ENCODE peak calls at places on chromosomes 13 and 19, in seven cellular contexts. V is A673, J is ascending aorta, D is transverse colon, R is PC-9, Z is hepatocyte, G is heart right ventricle. Y is an unnamed sample. For H3K4me1, the result is how much of the 10 kb centered on the place peaks cover.

GRCh38 chr13:44763604-44764311 is 187.6 kb upstream of the TSC22D1 start:
- DNase-seq in G (peak), Z (no peak), D (peak), J (no peak), R (no peak), V (no peak), Y (peak)

GRCh38 chr13:107822006-107822405 is 393.3 kb downstream of the LIG4 start:
- DNase-seq in R (no peak), D (no peak), G (no peak), V (no peak), J (no peak), Z (no peak), Y (no peak)

GRCh38 chr13:48555441-48555840 is 22.6 kb upstream of the RCBTB2 start:
- DNase-seq in V (no peak), R (no peak), D (no peak), G (no peak), Z (no peak), J (no peak), Y (no peak)

GRCh38 chr13:113905018-113905417 is 41.1 kb upstream of the GAS6 start:
- DNase-seq in V (no peak), J (no peak), D (no peak), G (no peak), R (no peak), Z (no peak), Y (no peak)

GRCh38 chr19:52397310-52398090 is at the start of gene ZNF528:
- DNase-seq in G (peak), Z (peak), V (peak), D (peak), R (peak), J (peak), Y (peak)

GRCh38 chr13:107835339-107836018 is 379.9 kb downstream of the LIG4 start:
- DNase-seq in D (no peak), G (no peak), V (peak), R (peak), J (no peak), Z (no peak), Y (no peak)

GRCh38 chr19:40646564-40647254 is 43.7 kb downstream of the NUMBL start:
- DNase-seq in J (no peak), G (no peak), R (no peak), Z (no peak), D (no peak), V (no peak), Y (no peak)

GRCh38 chr13:100514788-100515409 is 73.7 kb downstream of the GGACT start:
- DNase-seq in Z (peak), R (peak), D (peak), J (no peak), G (peak), V (peak), Y (peak)

GRCh38 chr19:46254776-46255175 is 25.2 kb downstream of the IGFL1 start:
- DNase-seq in V (no peak), D (no peak), Z (no peak), R (no peak), J (no peak), G (no peak), Y (no peak)

GRCh38 chr13:80979035-80979641 is 638.2 kb upstream of the SPRY2 start:
- DNase-seq in Z (peak), R (peak), G (peak), V (peak), D (peak), J (no peak), Y (peak)

GRCh38 chr19:294341-294818 is 3.2 kb upstream of the PLPP2 start:
- DNase-seq in V (no peak), D (no peak), R (no peak), G (no peak), Z (no peak), J (no peak), Y (no peak)

GRCh38 chr19:41533691-41534090 is 42.3 kb upstream of the CEACAM21 start:
- DNase-seq in R (no peak), D (no peak), J (no peak), G (no peak), V (no peak), Z (no peak), Y (no peak)

GRCh38 chr19:49011194-49011593 is 5.7 kb downstream of the LHB start:
- DNase-seq in D (no peak), Z (no peak), V (no peak), G (no peak), R (no peak), J (no peak), Y (no peak)

GRCh38 chr19:51511353-51511752 is 9.8 kb upstream of the SIGLEC12 start:
- DNase-seq in V (peak), J (no peak), Z (no peak), G (no peak), D (no peak), R (no peak), Y (no peak)

GRCh38 chr19:43634877-43635560 is 4.6 kb downstream of the CADM4 start:
- DNase-seq in J (no peak), R (no peak), D (no peak), G (no peak), V (no peak), Z (peak), Y (no peak)

GRCh38 chr13:87779451-87779850 is 108.3 kb downstream of the SLITRK5 start:
- DNase-seq in Z (no peak), D (no peak), J (no peak), R (no peak), G (no peak), V (no peak), Y (no peak)

GRCh38 chr19:48329167-48329891 is 4.0 kb downstream of the EMP3 start:
- DNase-seq in G (no peak), R (no peak), Z (peak), V (peak), D (peak), J (no peak), Y (peak)

GRCh38 chr13:75318138-75318833 is 163.7 kb downstream of the TBC1D4 start:
- DNase-seq in R (no peak), D (no peak), J (no peak), V (no peak), Z (no peak), G (no peak), Y (no peak)

DNA sequence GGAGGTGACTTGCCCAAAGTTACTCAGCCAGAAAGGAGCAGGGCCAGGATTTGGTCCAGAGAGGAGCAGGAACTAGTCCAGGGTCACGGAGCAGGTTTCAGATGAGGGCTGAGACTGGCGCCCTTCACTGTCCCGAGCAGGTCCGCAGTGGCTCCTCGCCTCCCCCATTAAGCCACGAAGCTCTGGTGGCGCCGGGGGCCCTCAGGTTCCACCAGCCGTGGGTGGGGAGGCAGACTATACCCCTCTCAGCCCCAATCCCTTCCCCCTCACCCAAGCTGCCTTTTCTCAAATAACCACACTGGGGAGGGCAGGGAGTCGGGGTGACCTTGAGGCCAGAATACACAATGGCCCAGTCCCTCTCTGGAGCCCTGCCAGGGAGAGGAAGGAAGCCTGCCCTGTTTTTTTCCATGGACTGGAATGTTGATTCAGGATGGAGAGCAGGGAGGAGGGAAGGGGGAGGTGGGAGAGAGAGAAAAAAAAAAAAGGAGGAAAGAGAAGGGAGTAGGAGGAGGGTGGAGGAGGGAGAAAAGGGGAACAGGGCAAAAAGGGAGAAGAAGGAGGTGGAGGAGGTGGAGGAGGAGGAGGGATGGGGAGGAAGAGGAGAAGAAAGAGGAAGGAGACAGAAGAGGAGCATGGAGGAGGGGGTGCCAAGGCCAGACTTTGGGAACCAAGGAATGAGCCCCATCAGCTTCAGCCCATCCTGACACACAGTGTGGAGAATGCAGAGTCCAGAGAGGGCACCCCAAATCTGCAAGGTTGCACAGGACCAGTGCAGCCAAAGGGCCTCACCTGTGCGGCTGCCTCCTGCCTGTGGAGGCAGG is 19.7 kb downstream of the CEACAM16 start:
- DNase-seq in R (peak), V (no peak), Z (peak), G (peak), D (peak), J (no peak), Y (peak)
- H3K4me3 ChIP-seq in R (peak), V (no peak), Z (no peak), G (peak), D (no peak), J (peak), Y (no peak)

GRCh38 chr13:83503424-83503823 is 378.9 kb downstream of the SLITRK1 start:
- DNase-seq in G (no peak), V (peak), J (no peak), D (no peak), Z (no peak), R (no peak), Y (no peak)

GRCh38 chr13:83498045-83498444 is 384.2 kb downstream of the SLITRK1 start:
- DNase-seq in D (no peak), R (no peak), G (no peak), V (no peak), Z (no peak), J (no peak), Y (no peak)

GRCh38 chr13:83499286-83499685 is 383.0 kb downstream of the SLITRK1 start:
- DNase-seq in G (no peak), Z (no peak), J (no peak), V (peak), D (no peak), R (no peak), Y (no peak)

GRCh38 chr13:83496501-83496900 is 385.8 kb downstream of the SLITRK1 start:
- DNase-seq in J (no peak), V (no peak), R (no peak), G (no peak), D (no peak), Z (no peak), Y (no peak)

GRCh38 chr13:83498486-83499190 is 383.6 kb downstream of the SLITRK1 start:
- DNase-seq in G (no peak), D (no peak), V (peak), Z (no peak), R (no peak), J (no peak), Y (no peak)
- H3K4me1 ChIP-seq in G (under half), D (under half), V (under half), Z (under half), R (under half), J (under half), Y (under half)

DNA sequence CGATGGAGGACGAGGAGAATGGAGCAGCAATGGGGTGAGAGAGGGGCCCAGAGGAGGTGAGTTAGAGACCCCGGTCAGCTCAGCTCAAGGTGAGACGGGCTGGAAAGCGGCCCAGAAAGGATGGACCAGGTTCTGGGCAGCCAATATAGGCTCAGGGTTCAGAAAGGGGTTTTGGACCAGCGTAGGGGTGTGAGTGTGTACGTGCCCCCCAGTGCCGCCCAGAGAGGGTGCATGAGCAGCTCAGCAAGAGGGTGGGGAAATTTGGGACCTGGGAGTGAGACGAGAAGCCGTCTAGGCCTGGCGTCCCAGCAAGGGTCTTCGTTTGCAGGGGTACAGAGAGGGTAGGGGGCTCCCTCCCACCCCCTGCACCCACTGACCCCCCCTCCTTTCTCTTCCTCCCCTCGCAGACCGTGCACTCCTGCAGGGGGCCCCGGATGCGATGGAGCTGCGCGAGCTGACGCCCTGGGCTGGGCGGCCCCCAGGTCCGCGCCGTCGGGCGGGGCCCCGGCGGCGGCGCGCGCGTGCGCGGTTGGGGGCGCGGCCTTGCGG is 12.1 kb downstream of the FUT6 start:
- DNase-seq in V (no peak), J (no peak), D (no peak), G (no peak), R (no peak), Z (no peak), Y (no peak)
- H3K27ac ChIP-seq in V (peak), J (no peak), D (peak), G (peak), R (no peak), Z (peak), Y (peak)

GRCh38 chr19:16293133-16294085 is 31.2 kb upstream of the KLF2 start:
- DNase-seq in V (no peak), J (peak), D (peak), Z (peak), R (peak), G (peak), Y (peak)
- H3K4me3 ChIP-seq in V (no peak), J (peak), D (no peak), Z (no peak), R (peak), G (peak), Y (no peak)

GRCh38 chr19:31667106-31667505 is 317.9 kb upstream of the TSHZ3 start:
- DNase-seq in D (no peak), V (no peak), G (no peak), Z (no peak), R (no peak), J (no peak), Y (no peak)

GRCh38 chr19:31668916-31669315 is 319.7 kb upstream of the TSHZ3 start:
- DNase-seq in Z (no peak), V (no peak), G (no peak), J (no peak), R (no peak), D (no peak), Y (no peak)

GRCh38 chr19:31664096-31664495 is 314.9 kb upstream of the TSHZ3 start:
- DNase-seq in D (no peak), G (no peak), R (no peak), V (no peak), Z (no peak), J (no peak), Y (no peak)

GRCh38 chr19:31664997-31665396 is 315.8 kb upstream of the TSHZ3 start:
- DNase-seq in J (no peak), G (no peak), D (no peak), R (no peak), Z (no peak), V (no peak), Y (no peak)

GRCh38 chr19:31666126-31666525 is 316.9 kb upstream of the TSHZ3 start:
- DNase-seq in V (no peak), J (no peak), R (no peak), D (no peak), Z (no peak), G (no peak), Y (no peak)
- H3K4me1 ChIP-seq in V (under half), J (under half), R (under half), D (under half), Z (under half), G (under half), Y (under half)